ENCODE peak calls at places on chromosomes 5 and 9, in five cellular contexts. X is activated naive CD8-positive, alpha-beta T cell treated with anti-CD3 and anti-CD28 coated beads, Interleukin-2, amount 50 U/mL, for 16 hours; I is EL; D is activated gamma-delta T cell treated with anti-CD3 and anti-CD28 coated beads, Interleukin-2, amount 50 U/mL, for 16 hours; N is aorta. W is an unnamed sample.

GRCh38 chr9:21993893-21994525 is at the start of gene CDKN2A:
- DNase-seq in X (no peak), I (peak; percentile 64), D (no peak), N (peak; percentile 55), W (no peak)

GRCh38 chr9:124122813-124123462 is 111.4 kb downstream of the LHX2 start:
- DNase-seq in N (no peak), X (no peak), I (peak; percentile 49), D (no peak), W (no peak)

GRCh38 chr5:142095651-142096330 is 12.8 kb upstream of the NDFIP1 start:
- DNase-seq in I (no peak), D (peak; percentile 60), N (no peak), X (peak; percentile 54), W (no peak)

GRCh38 chr5:73908846-73909245 is 282.9 kb downstream of the ARHGEF28 start:
- DNase-seq in D (no peak), I (no peak), N (no peak), X (no peak), W (no peak)

GRCh38 chr9:27572918-27573698 is at the start of gene C9orf72:
- DNase-seq in X (peak; percentile 65), D (peak; percentile 75), N (peak; percentile 87), I (peak; percentile 79), W (no peak)

GRCh38 chr9:73114958-73115357 is 36.7 kb upstream of the ANXA1 start:
- DNase-seq in N (no peak), X (no peak), D (no peak), I (no peak), W (no peak)

GRCh38 chr9:100498592-100498991 is 25.6 kb downstream of the TMEFF1 start:
- DNase-seq in N (no peak), D (no peak), I (peak; percentile 50), X (no peak), W (no peak)

GRCh38 chr9:96218821-96219614 is 83.0 kb downstream of the HSD17B3 start:
- DNase-seq in N (no peak), X (no peak), D (no peak), I (no peak), W (no peak)

GRCh38 chr5:40736103-40736875 is 19.5 kb downstream of the TTC33 start:
- DNase-seq in N (no peak), X (no peak), D (no peak), I (peak; percentile 67), W (no peak)

W was measured in retinal pigment epithelial cell.